ENCODE peak calls at places on chromosomes 1 and 21, in ten cellular contexts. E is hypothalamus; H is stomach; X is GM12865; G is left kidney; K is psoas muscle; W is body of pancreas; P is activated T-cell treated with anti-CD3 and anti-CD28 coated beads, Interleukin-2, amount 50 U/mL, for 72 hours; N is NCI-H2081; F is mesothelial cell of epicardium. S is an unnamed sample.

GRCh38 chr21:43187715-43188114 is 18.9 kb downstream of the CRYAA start:
- DNase-seq in P (no peak), H (no peak), N (no peak), X (no peak), K (no peak), F (no peak), E (no peak), W (no peak), G (no peak), S (no peak)

GRCh38 chr1:38577385-38577784 is 282.2 kb downstream of the RRAGC start:
- DNase-seq in E (no peak), G (no peak), K (no peak), P (no peak), F (peak; percentile 10), H (no peak), X (no peak), N (no peak), W (no peak), S (no peak)

GRCh38 chr1:158179301-158180041 is 1.2 kb upstream of the CD1D start:
- DNase-seq in H (no peak), K (no peak), X (peak; percentile 64), W (no peak), N (no peak), G (peak; percentile 27), P (no peak), E (no peak), F (no peak), S (no peak)

GRCh38 chr1:112546076-112546475 is 37.3 kb downstream of the WNT2B start:
- DNase-seq in W (no peak), E (no peak), X (no peak), G (peak; percentile 34), P (no peak), F (no peak), K (no peak), N (no peak), H (no peak), S (no peak)

GRCh38 chr1:235409045-235409820 is 42.0 kb downstream of the TBCE start:
- DNase-seq in G (no peak), N (no peak), P (no peak), W (no peak), E (no peak), X (no peak), K (no peak), F (no peak), H (no peak), S (no peak)

GRCh38 chr1:94743866-94744265 is 76.3 kb upstream of the SLC44A3 start:
- DNase-seq in X (no peak), W (no peak), H (no peak), P (no peak), N (no peak), G (no peak), K (no peak), E (no peak), F (no peak), S (no peak)

GRCh38 chr1:119960501-119960900 is 64.2 kb upstream of the ADAM30 start:
- DNase-seq in E (no peak), X (no peak), N (no peak), W (no peak), H (no peak), F (no peak), G (no peak), K (no peak), P (no peak), S (no peak)

GRCh38 chr1:19885821-19886220 is 3.6 kb downstream of the OTUD3 start:
- DNase-seq in X (no peak), K (no peak), H (no peak), P (no peak), W (no peak), E (no peak), F (no peak), G (no peak), N (no peak), S (no peak)

GRCh38 chr1:202664083-202664482 is 46.2 kb downstream of the SYT2 start:
- DNase-seq in W (no peak), E (no peak), P (no peak), K (no peak), G (no peak), N (no peak), H (no peak), F (no peak), X (no peak), S (no peak)

GRCh38 chr1:171160611-171161354 is 24.3 kb upstream of the FMO2 start:
- DNase-seq in E (no peak), H (no peak), X (no peak), F (no peak), K (no peak), W (no peak), N (no peak), G (peak; percentile 23), P (no peak), S (no peak)

GRCh38 chr1:223652436-223652901 is 13.0 kb downstream of the CAPN8 start:
- DNase-seq in G (peak; percentile 43), E (peak; percentile 11), K (no peak), F (no peak), P (no peak), X (no peak), N (no peak), H (no peak), W (no peak), S (no peak)

GRCh38 chr1:159854101-159854692 is 8.3 kb downstream of the VSIG8 start:
- DNase-seq in P (peak; percentile 30), K (peak; percentile 72), G (peak; percentile 87), X (no peak), N (peak; percentile 10), E (peak; percentile 59), F (peak; percentile 47), H (peak; percentile 85), W (peak; percentile 88), S (no peak)

GRCh38 chr1:192439373-192440025 is 122.7 kb downstream of the RGS21 start:
- DNase-seq in E (no peak), X (no peak), N (no peak), W (no peak), P (no peak), K (no peak), G (no peak), H (no peak), F (no peak), S (no peak)

GRCh38 chr1:237041795-237042466 is at the start of gene RYR2:
- DNase-seq in E (peak; percentile 25), F (peak; percentile 71), X (no peak), P (peak; percentile 18), W (peak; percentile 49), H (no peak), G (peak; percentile 82), N (peak; percentile 68), K (no peak), S (no peak)

GRCh38 chr1:29686012-29686930 is 449.9 kb downstream of the PTPRU start:
- DNase-seq in W (no peak), F (peak; percentile 19), E (no peak), P (no peak), N (no peak), K (no peak), G (no peak), H (no peak), X (no peak), S (peak; percentile 49)

S was measured in natural killer cell treated with Interleukin-12 subunit alpha and Interleukin-12 subunit beta and Interleukin-15 and Interleukin-18, amount 100 ng/mL, for 72 hours.